ENCODE peak calls at places on chromosomes 1 and 21, in six cellular contexts. M is left ventricle myocardium inferior; A is iris pigment epithelial cell; T is EH; G is germinal center; W is activated CD4-positive, CD25-positive, alpha-beta regulatory T cell. R is an unnamed sample.
A peak's percentile ranks its signal among the peaks of the same experiment; 100 is the strongest.

GRCh38 chr1:151512326-151512725 is 1.1 kb downstream of the CGN start:
- DNase-seq in M (no peak), A (no peak), T (peak; percentile 29), G (no peak), W (no peak), R (no peak)

GRCh38 chr1:4172659-4173599 is 272.9 kb upstream of the C1orf174 start:
- DNase-seq in M (no peak), A (no peak), T (no peak), G (peak; percentile 42), W (no peak), R (no peak)

GRCh38 chr1:37052120-37052519 is 17.8 kb upstream of the GRIK3 start:
- DNase-seq in M (no peak), A (no peak), T (no peak), G (no peak), W (no peak), R (no peak)

GRCh38 chr1:107464827-107465226 is 324.0 kb downstream of the NTNG1 start:
- DNase-seq in M (no peak), A (no peak), T (no peak), G (no peak), W (no peak), R (no peak)

GRCh38 chr1:98325646-98326441 is 335.7 kb upstream of the SNX7 start:
- DNase-seq in M (peak; percentile 46), A (peak; percentile 93), T (peak; percentile 94), G (no peak), W (no peak), R (peak; percentile 86)

GRCh38 chr1:49199564-49199963 is 422.9 kb upstream of the BEND5 start:
- DNase-seq in M (no peak), A (no peak), T (no peak), G (no peak), W (no peak), R (no peak)

GRCh38 chr1:18100493-18101063 is 7.0 kb upstream of the IGSF21 start:
- DNase-seq in M (peak; percentile 45), A (peak; percentile 47), T (peak; percentile 62), G (peak; percentile 67), W (no peak), R (peak; percentile 46)

GRCh38 chr1:6235302-6235680 is 473 bp downstream of the ICMT start:
- DNase-seq in M (no peak), A (no peak), T (no peak), G (no peak), W (no peak), R (no peak)

GRCh38 chr1:245605480-245606156 is 450.8 kb downstream of the KIF26B start:
- DNase-seq in M (no peak), A (peak; percentile 67), T (peak; percentile 89), G (no peak), W (no peak), R (peak; percentile 70)

GRCh38 chr1:48876221-48876785 is 99.6 kb upstream of the BEND5 start:
- DNase-seq in M (no peak), A (peak; percentile 28), T (peak; percentile 35), G (no peak), W (no peak), R (peak; percentile 34)

GRCh38 chr21:44428281-44428942 is 26.9 kb upstream of the LRRC3 start:
- DNase-seq in M (no peak), A (no peak), T (no peak), G (peak; percentile 24), W (peak; percentile 17), R (peak; percentile 2)

GRCh38 chr1:30267856-30268255 is 455.5 kb downstream of the MATN1 start:
- DNase-seq in M (no peak), A (no peak), T (no peak), G (no peak), W (no peak), R (no peak)

GRCh38 chr1:8870605-8871538 is 7.6 kb downstream of the ENO1 start:
- DNase-seq in M (no peak), A (no peak), T (no peak), G (no peak), W (no peak), R (no peak)

GRCh38 chr1:226419284-226419683 is 11.4 kb upstream of the PARP1 start:
- DNase-seq in M (no peak), A (no peak), T (no peak), G (no peak), W (no peak), R (no peak)

R was measured in mesenchymal stem cell.